ENCODE peak calls at places on chromosome 9, in four cellular contexts. K is Karpas-422, U is hepatocyte, J is GM23338. Z is an unnamed sample.

GRCh38 chr9:6113312-6113711 is 97.9 kb upstream of the RANBP6 start:
- DNase-seq in K (no peak), U (no peak), J (no peak), Z (no peak)

GRCh38 chr9:73565833-73566465 is 414.3 kb downstream of the ANXA1 start:
- DNase-seq in K (peak; percentile 43), U (peak; percentile 61), J (peak; percentile 73), Z (peak; percentile 43)

GRCh38 chr9:15485836-15486678 is 24.7 kb downstream of the PSIP1 start:
- DNase-seq in K (peak; percentile 70), U (peak; percentile 29), J (peak; percentile 62), Z (no peak)

GRCh38 chr9:68949271-68950000 is 64.5 kb downstream of the PRKACG start:
- DNase-seq in K (no peak), U (no peak), J (no peak), Z (peak; percentile 79)

GRCh38 chr9:14271078-14271673 is 42.8 kb downstream of the NFIB start:
- DNase-seq in K (no peak), U (peak; percentile 77), J (peak; percentile 47), Z (no peak)

GRCh38 chr9:36006541-36006940 is 30.2 kb upstream of the RECK start:
- DNase-seq in K (no peak), U (peak; percentile 45), J (no peak), Z (no peak)

GRCh38 chr9:120490888-120491595 is 88.9 kb downstream of the CDK5RAP2 start:
- DNase-seq in K (no peak), U (no peak), J (peak; percentile 22), Z (peak; percentile 56)

GRCh38 chr9:108674766-108675530 is 180.8 kb downstream of the ACTL7B start:
- DNase-seq in K (no peak), U (no peak), J (no peak), Z (no peak)

GRCh38 chr9:134056483-134057310 is 11.1 kb downstream of the BRD3 start:
- DNase-seq in K (no peak), U (no peak), J (no peak), Z (no peak)

GRCh38 chr9:87464110-87464991 is 33.3 kb upstream of the DAPK1 start:
- DNase-seq in K (no peak), U (no peak), J (no peak), Z (no peak)

DNA sequence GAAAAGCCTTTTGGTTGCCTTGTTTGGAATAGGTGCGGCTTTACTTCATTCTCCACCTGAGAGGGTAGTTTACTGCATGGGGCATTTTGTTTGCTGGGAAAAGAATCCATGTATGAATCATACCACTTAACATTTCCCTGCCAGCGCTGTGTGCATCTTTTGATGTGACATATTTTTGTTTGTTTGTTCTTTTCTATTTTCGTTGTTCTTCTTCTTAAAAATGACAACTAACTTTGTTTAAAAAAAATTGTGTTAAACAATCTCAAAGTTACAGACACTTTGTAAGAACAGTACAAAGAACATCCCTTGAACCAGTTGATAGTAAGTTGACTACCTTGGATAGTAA is 113.2 kb downstream of the GCNT1 start:
- DNase-seq in K (peak; percentile 21), U (no peak), J (peak; percentile 32), Z (no peak)
- H3K4me2 ChIP-seq in K (no peak overlapping the region), U (peak overlapping the region; percentile 65), J (peak overlapping the region; percentile 75), Z (no peak overlapping the region)

DNA sequence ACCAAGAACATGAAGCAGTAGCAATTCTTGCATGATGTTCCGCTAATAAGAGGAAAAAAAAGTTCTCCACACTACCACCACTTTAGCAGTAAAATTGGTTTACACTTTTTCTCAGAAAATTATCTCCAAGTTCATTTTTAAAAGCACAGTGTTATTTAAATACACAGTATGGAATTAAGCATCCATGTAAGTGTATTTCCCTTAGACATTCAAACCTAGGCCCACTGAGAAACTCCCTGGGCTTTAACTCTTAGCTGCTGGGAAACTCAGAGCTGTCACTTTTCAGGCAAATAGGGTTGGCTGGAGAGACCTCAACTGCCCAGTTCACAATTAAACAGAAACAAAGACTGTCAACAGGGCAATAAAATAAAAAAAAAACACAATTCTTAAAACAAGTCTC is 2.7 kb downstream of the GNAQ start:
- DNase-seq in K (no peak), U (no peak), J (no peak), Z (no peak)
- H3K9me2 ChIP-seq in K (no peaks in the 10 kb centered on the region), U (no peaks in the 10 kb centered on the region), J (no peaks in the 10 kb centered on the region), Z (no peaks in the 10 kb centered on the region)

DNA sequence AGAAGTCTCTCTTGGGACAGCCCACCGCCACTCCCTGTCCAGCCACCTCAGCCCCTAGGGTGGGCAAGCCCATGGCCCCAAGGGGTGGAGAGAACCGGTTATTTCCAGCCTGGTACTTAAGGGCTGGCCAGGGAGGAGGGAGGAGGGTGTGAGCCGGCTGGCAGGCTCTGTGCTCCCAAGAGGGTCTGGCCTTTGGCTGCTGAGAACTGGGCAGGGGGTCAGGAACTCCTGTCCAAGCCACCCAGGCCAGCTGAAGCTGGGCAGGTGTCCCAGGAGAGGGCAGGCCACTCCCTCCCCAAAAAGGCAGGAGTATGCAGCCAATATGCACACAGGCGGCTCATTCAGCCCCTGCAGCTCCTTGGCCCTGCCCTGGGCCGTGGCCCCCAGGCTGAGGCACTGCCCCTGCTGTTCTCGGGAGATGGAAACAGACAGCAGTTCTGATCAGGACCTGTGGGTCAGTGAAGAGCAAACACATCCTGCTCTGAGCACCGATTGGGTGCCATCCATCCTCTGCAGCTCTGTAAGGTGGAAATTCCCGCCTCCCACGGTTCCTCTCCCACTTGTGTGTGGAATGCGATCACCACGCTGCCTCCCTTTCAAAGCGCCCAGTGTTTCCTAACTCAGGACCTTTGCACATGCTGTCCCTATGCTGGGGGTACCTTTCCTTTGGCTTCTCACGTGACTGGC is 17.1 kb upstream of the KIF12 start:
- DNase-seq in K (no peak), U (no peak), J (no peak), Z (no peak)
- H3K4me2 ChIP-seq in K (no peak overlapping the region), U (no peak overlapping the region), J (no peak overlapping the region), Z (no peak overlapping the region)

GRCh38 chr9:136900556-136900955 is 14.2 kb downstream of the TRAF2 start:
- DNase-seq in K (no peak), U (no peak), J (no peak), Z (no peak)

GRCh38 chr9:136902259-136902821 is 16.0 kb downstream of the TRAF2 start:
- DNase-seq in K (no peak), U (peak; percentile 79), J (no peak), Z (peak; percentile 97)

GRCh38 chr9:136901516-136902258 is 15.4 kb downstream of the TRAF2 start:
- DNase-seq in K (no peak), U (peak; percentile 52), J (no peak), Z (peak; percentile 95)

GRCh38 chr9:136900988-136901515 is 14.7 kb downstream of the TRAF2 start:
- DNase-seq in K (no peak), U (no peak), J (no peak), Z (no peak)

GRCh38 chr9:136903041-136903554 is 16.8 kb downstream of the TRAF2 start:
- DNase-seq in K (no peak), U (no peak), J (no peak), Z (no peak)
- H3K9me2 ChIP-seq in K (no peaks in the 10 kb centered on the region), U (no peaks in the 10 kb centered on the region), J (no peaks in the 10 kb centered on the region), Z (no peaks in the 10 kb centered on the region)

GRCh38 chr9:95822583-95823431 is 52.7 kb upstream of the ERCC6L2 start:
- DNase-seq in K (no peak), U (peak; percentile 54), J (no peak), Z (peak; percentile 44)
- H3K4me2 ChIP-seq in K (no peak overlapping the region), U (peak overlapping the region; percentile 39), J (no peak overlapping the region), Z (no peak overlapping the region)

GRCh38 chr9:128860937-128861336 is 20.8 kb downstream of the KYAT1 start:
- DNase-seq in K (no peak), U (no peak), J (no peak), Z (no peak)
- H3K9me2 ChIP-seq in K (no peaks in the 10 kb centered on the region), U (no peaks in the 10 kb centered on the region), J (no peaks in the 10 kb centered on the region), Z (no peaks in the 10 kb centered on the region)

GRCh38 chr9:18338042-18338441 is 135.9 kb upstream of the ADAMTSL1 start:
- DNase-seq in K (no peak), U (no peak), J (no peak), Z (no peak)
- H3K4me2 ChIP-seq in K (no peak overlapping the region), U (no peak overlapping the region), J (no peak overlapping the region), Z (no peak overlapping the region)

GRCh38 chr9:100452894-100453293 is 20.1 kb upstream of the TMEFF1 start:
- DNase-seq in K (no peak), U (no peak), J (no peak), Z (no peak)

GRCh38 chr9:100445161-100445902 is 18.4 kb downstream of the MSANTD3 start:
- DNase-seq in K (no peak), U (no peak), J (no peak), Z (peak; percentile 63)

GRCh38 chr9:100448266-100448665 is 21.3 kb downstream of the MSANTD3 start:
- DNase-seq in K (no peak), U (no peak), J (no peak), Z (peak; percentile 75)

GRCh38 chr9:100445903-100446549 is 19.1 kb downstream of the MSANTD3 start:
- DNase-seq in K (no peak), U (no peak), J (no peak), Z (no peak)

DNA sequence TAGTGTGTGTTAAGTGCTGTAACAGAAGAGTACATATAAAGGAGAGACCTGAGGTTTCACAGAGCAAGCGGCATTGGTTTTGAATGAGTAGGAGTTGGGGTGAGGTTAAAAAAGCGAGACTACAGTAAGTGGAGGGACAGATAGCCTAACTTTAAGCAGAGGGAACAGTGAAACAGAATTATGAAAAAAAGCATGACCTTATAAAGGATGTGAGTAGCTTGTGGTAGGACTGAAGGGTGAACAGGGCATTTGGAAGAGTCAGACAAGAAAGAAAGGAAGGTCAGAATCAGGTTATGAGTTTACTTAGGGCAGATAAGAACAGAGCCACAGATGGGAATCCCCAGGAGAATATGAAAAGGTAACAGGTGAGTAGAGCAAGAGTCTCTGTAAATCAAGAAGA is 22.5 kb downstream of the MSANTD3 start:
- DNase-seq in K (no peak), U (no peak), J (no peak), Z (peak; percentile 78)
- H3K9me2 ChIP-seq in K (no peaks in the 10 kb centered on the region), U (no peaks in the 10 kb centered on the region), J (no peaks in the 10 kb centered on the region), Z (no peaks in the 10 kb centered on the region)

DNA sequence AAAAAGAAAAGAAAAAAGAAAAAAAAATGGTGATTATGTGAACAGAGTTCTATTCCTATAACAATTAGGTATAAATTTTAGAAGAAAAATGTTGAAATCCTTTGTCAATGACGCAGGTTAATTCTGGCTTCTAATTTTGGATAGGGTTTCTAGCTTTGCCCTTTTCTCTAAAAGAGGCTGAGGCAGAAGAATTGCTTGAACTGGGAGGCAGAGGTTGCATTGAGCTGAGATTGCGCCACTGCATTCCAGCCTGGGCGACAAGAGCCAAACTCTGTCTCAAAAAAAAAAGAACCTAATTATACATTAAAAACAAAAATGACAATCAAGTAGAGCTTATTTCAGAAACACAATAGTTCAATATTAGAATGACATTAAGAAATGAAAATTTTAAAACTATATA is 2.9 kb downstream of the STXBP1 start:
- DNase-seq in K (no peak), U (no peak), J (no peak), Z (no peak)
- H3K4me2 ChIP-seq in K (no peak overlapping the region), U (no peak overlapping the region), J (no peak overlapping the region), Z (no peak overlapping the region)

GRCh38 chr9:111180801-111181200 is 142.5 kb upstream of the LPAR1 start:
- DNase-seq in K (no peak), U (no peak), J (no peak), Z (no peak)

GRCh38 chr9:111179577-111179976 is 141.3 kb upstream of the LPAR1 start:
- DNase-seq in K (no peak), U (no peak), J (no peak), Z (no peak)

GRCh38 chr9:111178361-111179043 is 140.2 kb upstream of the LPAR1 start:
- DNase-seq in K (no peak), U (no peak), J (no peak), Z (no peak)

GRCh38 chr9:111175350-111175749 is 137.1 kb upstream of the LPAR1 start:
- DNase-seq in K (no peak), U (no peak), J (no peak), Z (no peak)

GRCh38 chr9:111176511-111176910 is 138.2 kb upstream of the LPAR1 start:
- DNase-seq in K (no peak), U (no peak), J (no peak), Z (no peak)
- H3K9me2 ChIP-seq in K (no peaks in the 10 kb centered on the region), U (no peaks in the 10 kb centered on the region), J (no peaks in the 10 kb centered on the region), Z (no peaks in the 10 kb centered on the region)

Z was measured in MM.1S.